ENCODE peak calls at places on chromosomes 1 and 21, in five cellular contexts. F, E, I, L and K are unnamed samples.
A peak's percentile ranks its signal among the peaks of the same experiment; 100 is the strongest.

GRCh38 chr1:224182057-224182865 is 779 bp upstream of the DEGS1 start:
- DNase-seq in F (peak; percentile 78), E (no peak), I (no peak), L (no peak), K (peak; percentile 43)

GRCh38 chr1:15504436-15504835 is 19.6 kb downstream of the CASP9 start:
- DNase-seq in F (no peak), E (no peak), I (no peak), L (no peak), K (no peak)

GRCh38 chr1:202615501-202616354 is 94.5 kb downstream of the SYT2 start:
- DNase-seq in F (no peak), E (no peak), I (peak; percentile 36), L (peak; percentile 45), K (no peak)

GRCh38 chr1:47970882-47971281 is 26.3 kb downstream of the TRABD2B start:
- DNase-seq in F (no peak), E (no peak), I (no peak), L (no peak), K (no peak)

GRCh38 chr21:16084776-16085364 is 355.1 kb downstream of the USP25 start:
- DNase-seq in F (no peak), E (no peak), I (peak; percentile 4), L (peak; percentile 70), K (no peak)

GRCh38 chr1:15656464-15656863 is 27.7 kb upstream of the PLEKHM2 start:
- DNase-seq in F (no peak), E (no peak), I (no peak), L (no peak), K (no peak)

GRCh38 chr1:154170547-154171221 is 15.8 kb upstream of the NUP210L start:
- DNase-seq in F (no peak), E (no peak), I (no peak), L (no peak), K (no peak)

GRCh38 chr1:91897016-91897415 is 11.1 kb upstream of the TGFBR3 start:
- DNase-seq in F (no peak), E (no peak), I (no peak), L (no peak), K (no peak)

GRCh38 chr21:35649186-35649585 is 411.1 kb downstream of the SETD4 start:
- DNase-seq in F (no peak), E (no peak), I (peak; percentile 33), L (peak; percentile 70), K (no peak)

GRCh38 chr1:58896211-58897183 is 112.7 kb upstream of the JUN start:
- DNase-seq in F (no peak), E (no peak), I (no peak), L (no peak), K (no peak)

GRCh38 chr1:10679521-10680220 is 116.8 kb downstream of the CASZ1 start:
- DNase-seq in F (no peak), E (peak; percentile 12), I (peak; percentile 74), L (peak; percentile 62), K (no peak)

GRCh38 chr1:44619261-44619900 is 54.9 kb downstream of the TMEM53 start:
- DNase-seq in F (no peak), E (peak; percentile 34), I (peak; percentile 58), L (peak; percentile 49), K (no peak)

GRCh38 chr1:230394741-230395140 is 31.4 kb downstream of the PGBD5 start:
- DNase-seq in F (no peak), E (no peak), I (no peak), L (no peak), K (no peak)

GRCh38 chr1:54968581-54968980 is 11.8 kb upstream of the TMEM61 start:
- DNase-seq in F (no peak), E (no peak), I (no peak), L (no peak), K (no peak)

GRCh38 chr21:46662765-46663500 is 27.5 kb downstream of the PRMT2 start:
- DNase-seq in F (no peak), E (no peak), I (peak; percentile 26), L (no peak), K (no peak)

GRCh38 chr21:34970566-34970965 is 78.5 kb downstream of the RUNX1 start:
- DNase-seq in F (no peak), E (no peak), I (no peak), L (no peak), K (no peak)

GRCh38 chr1:212428496-212428895 is 4.2 kb upstream of the NENF start:
- DNase-seq in F (no peak), E (no peak), I (no peak), L (no peak), K (no peak)

GRCh38 chr1:73034255-73034654 is 751.9 kb upstream of the NEGR1 start:
- DNase-seq in F (no peak), E (no peak), I (no peak), L (no peak), K (no peak)

GRCh38 chr1:8206397-8206796 is 111.5 kb upstream of the SLC45A1 start:
- DNase-seq in F (no peak), E (no peak), I (no peak), L (no peak), K (no peak)

GRCh38 chr21:36385909-36386642 is 884 bp downstream of the CHAF1B start:
- DNase-seq in F (no peak), E (no peak), I (no peak), L (peak; percentile 11), K (no peak)

GRCh38 chr1:241770115-241770514 is 77.9 kb upstream of the EXO1 start:
- DNase-seq in F (no peak), E (no peak), I (no peak), L (no peak), K (no peak)

GRCh38 chr1:216223521-216223920 is 199.7 kb downstream of the USH2A start:
- DNase-seq in F (no peak), E (no peak), I (no peak), L (peak; percentile 3), K (no peak)

GRCh38 chr1:155379180-155379876 is 58.6 kb downstream of the RUSC1 start:
- DNase-seq in F (no peak), E (peak; percentile 57), I (no peak), L (peak; percentile 74), K (no peak)

GRCh38 chr1:36109041-36109679 is 15.9 kb downstream of the COL8A2 start:
- DNase-seq in F (peak; percentile 38), E (no peak), I (peak; percentile 81), L (peak; percentile 78), K (peak; percentile 7)